ENCODE peak calls at places on chromosomes 11 and 22, in four cellular contexts. E is HepG2, C is K562, F is GM12878. R is an unnamed sample.
A peak's percentile ranks its signal among the peaks of the same experiment; 100 is the strongest.

GRCh38 chr11:129280027-129280811 is 88.1 kb upstream of the ARHGAP32 start:
- DNase-seq in E (peak; percentile 58), C (no peak), F (no peak), R (no peak)

GRCh38 chr22:27791494-27792241 is 9.9 kb downstream of the MN1 start:
- DNase-seq in E (no peak), C (no peak), F (no peak), R (no peak)

GRCh38 chr11:67456068-67456705 is 1.0 kb downstream of the CABP4 start:
- DNase-seq in E (no peak), C (no peak), F (no peak), R (no peak)

GRCh38 chr11:90911192-90911591 is 688.3 kb upstream of the CHORDC1 start:
- DNase-seq in E (no peak), C (no peak), F (no peak), R (no peak)

GRCh38 chr11:8206251-8207079 is 37.6 kb upstream of the RIC3 start:
- DNase-seq in E (no peak), C (peak; percentile 87), F (no peak), R (no peak)

GRCh38 chr11:72869845-72870244 is 55.6 kb downstream of the ATG16L2 start:
- DNase-seq in E (no peak), C (no peak), F (no peak), R (no peak)

GRCh38 chr11:107549954-107550285 is 15.6 kb downstream of the ALKBH8 start:
- DNase-seq in E (no peak), C (no peak), F (no peak), R (no peak)

GRCh38 chr11:107018902-107019493 is 722 bp upstream of the GUCY1A2 start:
- DNase-seq in E (peak; percentile 20), C (peak; percentile 7), F (no peak), R (peak; percentile 32)

GRCh38 chr22:37150701-37151100 is 985 bp upstream of the IL2RB start:
- DNase-seq in E (no peak), C (no peak), F (no peak), R (no peak)

GRCh38 chr11:70668204-70669202 is 270.2 kb downstream of the CTTN start:
- DNase-seq in E (no peak), C (no peak), F (no peak), R (no peak)

GRCh38 chr11:9095421-9095820 is 4.0 kb upstream of the SCUBE2 start:
- DNase-seq in E (no peak), C (peak; percentile 37), F (no peak), R (no peak)

GRCh38 chr11:120184946-120185677 is 25.7 kb upstream of the OAF start:
- DNase-seq in E (peak; percentile 93), C (no peak), F (no peak), R (no peak)

GRCh38 chr11:44506375-44507016 is 59.0 kb upstream of the CD82 start:
- DNase-seq in E (no peak), C (no peak), F (no peak), R (peak; percentile 37)

GRCh38 chr22:49330421-49331222 is 497.1 kb downstream of the BRD1 start:
- DNase-seq in E (no peak), C (no peak), F (no peak), R (no peak)

GRCh38 chr11:133038850-133039249 is 493.5 kb downstream of the OPCML start:
- DNase-seq in E (no peak), C (no peak), F (no peak), R (no peak)

GRCh38 chr11:35214181-35214770 is 75.3 kb downstream of the CD44 start:
- DNase-seq in E (no peak), C (no peak), F (no peak), R (no peak)

GRCh38 chr11:84675631-84676030 is 951.5 kb downstream of the DLG2 start:
- DNase-seq in E (no peak), C (no peak), F (no peak), R (no peak)

GRCh38 chr11:17256512-17256911 is 20.0 kb upstream of the NUCB2 start:
- DNase-seq in E (no peak), C (no peak), F (no peak), R (no peak)

GRCh38 chr11:13337986-13338436 is 60.4 kb downstream of the BMAL1 start:
- DNase-seq in E (no peak), C (no peak), F (no peak), R (no peak)

GRCh38 chr11:83046626-83047172 is 25.0 kb downstream of the RAB30 start:
- DNase-seq in E (no peak), C (no peak), F (no peak), R (no peak)

GRCh38 chr11:56910785-56911184 is 77.9 kb upstream of the OR5AK2 start:
- DNase-seq in E (no peak), C (no peak), F (no peak), R (no peak)

GRCh38 chr11:109039611-109040010 is 374.7 kb downstream of the DDX10 start:
- DNase-seq in E (no peak), C (no peak), F (no peak), R (no peak)

GRCh38 chr22:17239156-17239701 is 20.0 kb upstream of the ADA2 start:
- DNase-seq in E (no peak), C (no peak), F (no peak), R (no peak)

GRCh38 chr22:17241571-17242310 is 22.5 kb upstream of the ADA2 start:
- DNase-seq in E (no peak), C (no peak), F (no peak), R (no peak)

GRCh38 chr22:17247832-17248231 is 28.6 kb upstream of the ADA2 start:
- DNase-seq in E (no peak), C (no peak), F (no peak), R (no peak)

DNA sequence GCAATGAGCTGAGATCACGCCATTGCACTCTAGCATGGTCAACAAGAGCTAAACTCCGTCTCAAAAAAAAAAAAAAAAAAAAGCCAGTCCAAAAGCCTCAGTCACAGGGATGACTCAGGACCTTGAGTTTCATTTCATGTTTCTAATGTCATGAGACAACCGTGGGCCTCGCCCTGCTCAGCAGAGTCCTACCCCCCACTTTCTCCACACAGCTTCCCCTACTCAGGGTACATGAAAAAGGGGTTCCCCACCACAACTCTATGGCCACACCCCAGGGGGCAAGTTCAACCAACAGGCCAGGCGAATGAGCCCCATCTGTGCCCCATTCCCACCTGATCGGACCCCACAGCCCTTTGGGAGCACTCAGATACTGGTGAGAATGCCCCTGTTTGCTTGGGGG is 24.3 kb upstream of the ADA2 start:
- DNase-seq in E (no peak), C (peak; percentile 9), F (peak; percentile 84), R (no peak)
- TF ChIP-seq FOXK2 in E (no peak), C (no peak), F (no peak), R (no peak)

DNA sequence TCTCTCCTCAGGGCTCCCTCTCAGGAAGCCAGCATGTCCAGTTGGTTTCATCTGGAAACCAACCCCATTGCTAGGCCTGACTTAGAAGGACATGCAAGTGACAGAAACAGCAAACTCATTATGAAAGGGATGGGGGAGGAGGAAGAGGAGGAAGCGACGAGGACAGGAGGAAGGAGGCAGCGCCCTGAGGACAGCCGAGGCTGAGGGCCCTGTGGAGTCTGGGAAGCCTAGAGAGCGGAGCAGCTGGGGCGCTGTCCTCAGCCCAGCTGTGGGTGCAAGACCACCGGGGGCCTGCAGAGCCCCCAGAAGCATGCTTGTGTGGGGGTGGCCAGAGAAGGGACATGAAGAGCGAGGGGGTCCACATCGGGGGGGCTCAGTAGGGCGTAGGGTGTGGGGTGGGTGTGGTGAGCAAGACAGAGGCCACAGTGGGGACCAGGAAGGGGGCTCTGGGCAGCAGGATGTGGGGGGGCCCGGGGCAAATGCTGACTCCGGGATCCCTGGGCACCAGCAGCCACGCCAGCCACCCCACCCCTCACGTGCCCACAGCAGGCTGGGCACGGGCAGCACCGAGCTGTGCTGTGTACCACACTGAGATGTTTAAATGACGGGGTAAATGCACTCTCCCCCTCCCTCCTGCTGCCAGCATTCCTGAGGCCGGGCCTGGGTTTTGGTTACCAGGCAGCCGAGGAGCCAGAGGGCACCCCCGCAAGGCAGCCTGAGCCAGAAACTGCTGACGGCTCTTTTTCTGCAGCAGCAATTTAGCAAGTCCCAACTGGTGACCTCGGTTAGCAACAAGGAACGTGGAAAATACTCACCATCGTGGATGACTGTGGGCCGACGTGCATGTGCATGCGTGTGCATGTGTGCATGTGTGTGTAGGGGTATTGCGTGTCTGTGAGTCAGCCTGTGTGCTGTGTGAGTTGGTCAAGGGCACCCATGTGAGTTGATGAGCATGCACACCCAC is 82.7 kb upstream of the LINC01488 start:
- DNase-seq in E (no peak), C (peak; percentile 62), F (no peak), R (no peak)
- TF ChIP-seq BHLHE40 in E (no peak), C (no peak), F (no peak), R (no peak)

GRCh38 chr22:23591846-23592245 is 11.8 kb upstream of the IGLL1 start:
- DNase-seq in E (no peak), C (no peak), F (no peak), R (no peak)
- TF ChIP-seq FOXK2 in E (no peak), C (no peak), F (no peak), R (no peak)

GRCh38 chr22:47372111-47372581 is 609.7 kb downstream of the TBC1D22A start:
- DNase-seq in E (no peak), C (no peak), F (no peak), R (no peak)
- TF ChIP-seq BHLHE40 in E (no peak), C (no peak), F (no peak), R (no peak)

DNA sequence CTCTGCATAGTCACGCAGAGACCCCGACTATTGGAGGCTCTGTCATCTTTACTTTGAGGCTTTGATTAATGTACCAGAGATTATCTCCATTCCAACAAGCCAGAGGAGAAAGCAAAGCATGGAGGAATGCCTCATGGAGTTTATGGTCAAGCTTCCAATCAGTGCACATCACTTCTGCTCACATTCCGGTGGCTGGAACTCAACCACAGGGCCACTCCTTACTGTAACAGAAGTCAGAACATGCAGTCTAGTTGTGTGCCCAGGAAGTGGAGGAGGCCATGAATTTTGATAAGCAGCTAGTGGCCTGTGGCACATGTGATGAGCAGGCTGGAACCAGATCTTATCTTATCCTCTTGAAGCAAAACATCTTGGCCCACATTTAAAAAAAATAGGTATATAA is 258.9 kb upstream of the ARHGAP20 start:
- DNase-seq in E (no peak), C (no peak), F (no peak), R (no peak)
- TF ChIP-seq FOXK2 in E (no peak), C (no peak), F (no peak), R (no peak)

DNA sequence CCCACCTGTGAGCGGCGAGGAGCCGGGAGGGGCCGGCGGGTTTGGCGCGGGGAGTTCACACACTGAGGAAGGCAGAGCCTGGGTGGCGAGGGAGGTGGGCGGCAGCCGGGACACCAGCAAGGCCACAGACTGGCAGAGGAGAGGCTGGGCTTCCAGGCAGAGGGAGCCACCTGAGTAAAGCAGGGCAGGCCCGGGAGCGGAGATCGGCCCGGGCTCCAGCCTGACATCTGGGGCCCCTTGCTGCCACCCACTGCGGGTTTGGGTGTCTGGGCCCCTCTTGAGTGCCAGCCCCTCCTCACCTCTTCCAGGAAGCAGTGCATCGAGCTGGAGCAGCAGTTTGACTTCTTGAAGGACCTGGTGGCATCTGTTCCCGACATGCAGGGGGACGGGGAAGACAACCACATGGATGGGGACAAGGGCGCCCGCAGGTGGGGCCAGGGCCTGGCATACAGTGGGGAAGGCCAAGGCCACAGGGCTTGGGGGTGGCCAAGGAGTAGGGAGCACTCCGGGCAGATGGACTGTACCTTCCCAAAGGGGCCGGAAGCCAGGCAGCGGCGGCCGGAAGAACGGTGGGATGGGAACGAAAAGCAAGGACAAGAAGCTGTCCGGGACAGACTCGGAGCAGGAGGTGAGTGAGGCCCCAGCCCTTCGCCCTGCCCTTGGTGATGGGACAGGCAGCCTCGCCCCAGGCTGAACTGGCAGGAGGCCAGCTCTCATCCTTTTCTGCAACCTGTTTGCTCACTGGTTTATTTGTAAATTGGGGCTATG is 993 bp downstream of the DRAP1 start:
- DNase-seq in E (no peak), C (no peak), F (no peak), R (no peak)
- TF ChIP-seq BHLHE40 in E (no peak), C (no peak), F (no peak), R (no peak)